ENCODE peak calls at places on chromosomes 11 and 22, in six cellular contexts. U is uterus, B is neural crest cell, G is spleen, R is AG04450, E is H9. Y is an unnamed sample.

GRCh38 chr11:114291847-114292680 is 4.1 kb upstream of the NNMT start:
- DNase-seq in U (no peak), B (no peak), G (no peak), R (no peak), E (no peak), Y (peak; percentile 89)

GRCh38 chr22:17921871-17922821 is 102.2 kb downstream of the MICAL3 start:
- DNase-seq in U (no peak), B (no peak), G (no peak), R (no peak), E (peak; percentile 95), Y (no peak)

GRCh38 chr11:31412946-31413345 is 43.3 kb downstream of the DNAJC24 start:
- DNase-seq in U (no peak), B (no peak), G (no peak), R (peak; percentile 15), E (no peak), Y (peak; percentile 55)

GRCh38 chr22:23608583-23608982 is 23.5 kb downstream of the DRICH1 start:
- DNase-seq in U (no peak), B (peak; percentile 30), G (no peak), R (no peak), E (peak; percentile 67), Y (no peak)

GRCh38 chr11:134019500-134019899 is 49.4 kb upstream of the JAM3 start:
- DNase-seq in U (no peak), B (no peak), G (no peak), R (no peak), E (no peak), Y (no peak)

GRCh38 chr11:77374611-77375031 is 73.1 kb upstream of the GDPD4 start:
- DNase-seq in U (no peak), B (no peak), G (no peak), R (no peak), E (no peak), Y (no peak)

GRCh38 chr11:59822989-59823566 is 12.5 kb upstream of the MRPL16 start:
- DNase-seq in U (no peak), B (peak; percentile 11), G (no peak), R (peak; percentile 13), E (no peak), Y (no peak)

GRCh38 chr11:104254347-104254746 is 90.4 kb upstream of the PDGFD start:
- DNase-seq in U (no peak), B (peak; percentile 39), G (no peak), R (no peak), E (peak; percentile 85), Y (no peak)

GRCh38 chr22:32237905-32238304 is 17.2 kb downstream of the SLC5A4 start:
- DNase-seq in U (no peak), B (no peak), G (no peak), R (no peak), E (no peak), Y (no peak)

GRCh38 chr11:78365381-78365792 is 52.2 kb downstream of the GAB2 start:
- DNase-seq in U (no peak), B (no peak), G (no peak), R (no peak), E (peak; percentile 86), Y (peak; percentile 39)

GRCh38 chr11:66727282-66727882 is 1.6 kb downstream of the SPTBN2 start:
- DNase-seq in U (peak; percentile 33), B (peak; percentile 12), G (no peak), R (no peak), E (peak; percentile 48), Y (no peak)

GRCh38 chr22:19464546-19464945 is 14.4 kb downstream of the UFD1 start:
- DNase-seq in U (no peak), B (no peak), G (no peak), R (no peak), E (no peak), Y (no peak)

GRCh38 chr11:126473269-126473668 is 117.8 kb downstream of the ST3GAL4 start:
- DNase-seq in U (no peak), B (no peak), G (no peak), R (no peak), E (no peak), Y (no peak)

DNA sequence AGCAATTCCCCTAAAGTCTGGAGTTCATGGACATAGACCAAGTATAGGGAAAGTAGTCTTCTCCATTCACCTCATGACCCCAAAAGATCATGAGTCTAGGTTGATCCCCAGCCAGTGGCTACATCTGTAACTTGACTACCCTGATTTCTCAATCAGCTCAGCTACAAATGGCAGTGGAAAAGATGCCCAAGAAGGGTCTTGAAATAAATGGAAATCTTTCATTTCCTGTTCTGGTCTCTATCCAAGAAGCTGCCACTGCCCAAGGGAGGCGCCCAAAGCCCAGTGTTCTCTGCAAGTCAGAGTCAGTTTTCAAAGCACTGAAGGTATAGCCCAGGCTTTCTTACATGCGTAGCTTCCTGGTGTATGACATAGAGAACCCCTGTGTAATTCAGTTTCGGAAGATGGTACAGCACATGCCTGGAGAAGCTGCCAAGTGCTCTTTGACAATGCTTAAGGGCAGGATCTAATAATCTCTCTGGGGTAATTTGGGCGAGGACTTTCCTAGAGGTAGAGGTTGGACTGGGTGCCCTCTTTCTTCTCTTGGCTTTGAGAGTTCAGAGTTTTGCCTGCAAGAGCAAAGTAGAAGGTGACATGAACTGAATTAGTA is 101.1 kb downstream of the ADAMTS15 start:
- DNase-seq in U (no peak), B (no peak), G (no peak), R (no peak), E (no peak), Y (no peak)
- TF ChIP-seq CTCF in U (no peak), B (no peak), G (no peak), R (no peak), E (peak; percentile 35), Y (no peak)

DNA sequence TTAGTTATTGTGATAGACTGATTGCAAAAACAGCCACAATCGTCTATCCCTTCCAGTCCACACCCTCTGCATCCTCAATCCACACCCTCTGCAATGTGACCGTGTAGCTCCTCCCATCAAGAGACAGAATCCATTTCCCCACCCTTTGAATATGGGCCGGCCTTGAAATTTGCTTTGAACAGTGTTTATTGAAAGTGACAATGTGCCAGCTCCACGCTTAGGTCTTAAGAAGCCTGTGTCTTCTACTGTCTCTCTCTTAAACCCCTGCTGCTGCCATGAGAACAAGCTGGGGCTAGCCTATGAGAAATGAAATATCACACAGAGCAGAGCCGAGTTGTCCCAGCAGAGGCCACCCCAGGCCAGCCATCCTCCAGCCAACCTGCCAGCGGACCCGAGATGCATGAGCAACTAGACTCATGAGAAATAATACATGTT is 22.3 kb upstream of the MICAL2 start:
- DNase-seq in U (no peak), B (no peak), G (no peak), R (no peak), E (no peak), Y (no peak)
- TF ChIP-seq CTCF in U (peak; percentile 8), B (no peak), G (no peak), R (peak; percentile 37), E (no peak), Y (peak; percentile 40)

DNA sequence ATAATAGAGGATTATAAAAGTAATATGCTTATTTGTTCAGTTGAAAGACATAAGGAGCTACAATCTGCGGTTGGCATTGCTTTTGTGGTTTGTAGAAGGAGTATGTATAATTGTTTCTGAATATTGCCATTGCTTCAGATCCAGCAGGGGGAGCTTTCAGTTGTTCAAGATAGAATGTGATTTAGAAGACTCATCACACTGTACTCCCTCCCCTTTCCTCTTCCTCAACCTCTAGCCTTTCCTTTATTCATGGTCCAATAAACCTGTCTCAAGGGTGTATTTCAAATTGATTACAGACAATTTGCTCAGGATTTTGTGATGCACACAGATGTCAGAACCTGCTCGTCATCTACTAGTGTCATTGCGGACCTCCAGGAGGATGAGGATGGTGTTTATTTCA is 9.8 kb downstream of the PRMT3 start:
- DNase-seq in U (no peak), B (no peak), G (no peak), R (peak; percentile 18), E (no peak), Y (peak; percentile 32)
- TF ChIP-seq CTCF in U (peak; percentile 7), B (peak; percentile 71), G (peak; percentile 10), R (peak; percentile 70), E (peak; percentile 72), Y (peak; percentile 72)

DNA sequence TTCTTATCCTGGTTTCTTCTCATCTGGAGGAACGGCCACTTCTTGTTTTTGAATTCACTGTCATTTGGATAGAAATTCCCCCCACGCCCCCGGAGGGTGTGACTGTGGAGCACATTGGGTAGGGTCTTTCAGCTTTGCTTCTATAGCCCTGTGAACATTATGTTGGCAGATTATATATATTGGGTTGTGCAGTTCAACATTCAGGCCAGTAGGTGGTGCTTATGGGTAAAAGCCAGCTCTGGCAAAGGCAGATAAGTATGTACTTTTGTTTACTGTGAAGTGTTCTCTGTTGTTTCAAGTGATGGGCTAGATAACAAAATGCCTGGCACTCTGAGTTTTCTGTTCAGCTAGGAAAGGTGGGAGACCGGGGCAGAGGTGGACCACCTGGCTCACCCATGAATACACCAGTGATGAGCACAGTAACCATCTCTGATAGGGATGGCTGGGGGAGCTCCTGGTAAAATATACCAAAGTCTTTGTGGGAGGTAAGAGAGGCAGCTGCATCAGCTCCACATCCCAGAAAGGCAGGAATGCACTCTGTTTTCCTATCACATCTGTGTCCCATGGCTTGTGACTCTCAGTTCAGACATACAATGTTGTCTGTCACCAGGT is 1348.2 kb upstream of the RAG2 start:
- DNase-seq in U (no peak), B (peak; percentile 30), G (no peak), R (peak; percentile 7), E (peak; percentile 59), Y (peak; percentile 32)
- TF ChIP-seq CTCF in U (no peak), B (peak; percentile 77), G (no peak), R (peak; percentile 76), E (peak; percentile 82), Y (peak; percentile 72)

DNA sequence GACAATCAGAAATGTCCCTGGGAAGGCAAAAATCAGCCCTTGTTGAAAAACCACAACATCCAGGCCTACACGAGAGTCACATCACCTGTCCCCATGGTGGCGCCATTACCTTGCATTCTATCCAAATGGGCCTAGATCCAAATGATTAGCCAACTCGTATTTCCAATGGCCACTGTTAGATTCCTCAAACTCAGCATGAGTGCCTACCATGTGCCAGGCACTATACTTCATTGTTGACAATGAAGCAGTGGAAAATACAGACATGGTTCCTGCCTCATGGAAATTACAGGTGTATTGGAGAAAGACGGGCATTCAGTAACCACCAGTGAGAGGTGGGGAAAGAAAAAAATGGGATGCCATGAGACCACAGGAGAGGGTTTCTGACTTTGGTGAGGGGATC is 29.8 kb upstream of the CREB3L1 start:
- DNase-seq in U (no peak), B (no peak), G (no peak), R (no peak), E (peak; percentile 80), Y (no peak)
- TF ChIP-seq CTCF in U (no peak), B (peak; percentile 63), G (no peak), R (peak; percentile 10), E (peak; percentile 84), Y (no peak)

DNA sequence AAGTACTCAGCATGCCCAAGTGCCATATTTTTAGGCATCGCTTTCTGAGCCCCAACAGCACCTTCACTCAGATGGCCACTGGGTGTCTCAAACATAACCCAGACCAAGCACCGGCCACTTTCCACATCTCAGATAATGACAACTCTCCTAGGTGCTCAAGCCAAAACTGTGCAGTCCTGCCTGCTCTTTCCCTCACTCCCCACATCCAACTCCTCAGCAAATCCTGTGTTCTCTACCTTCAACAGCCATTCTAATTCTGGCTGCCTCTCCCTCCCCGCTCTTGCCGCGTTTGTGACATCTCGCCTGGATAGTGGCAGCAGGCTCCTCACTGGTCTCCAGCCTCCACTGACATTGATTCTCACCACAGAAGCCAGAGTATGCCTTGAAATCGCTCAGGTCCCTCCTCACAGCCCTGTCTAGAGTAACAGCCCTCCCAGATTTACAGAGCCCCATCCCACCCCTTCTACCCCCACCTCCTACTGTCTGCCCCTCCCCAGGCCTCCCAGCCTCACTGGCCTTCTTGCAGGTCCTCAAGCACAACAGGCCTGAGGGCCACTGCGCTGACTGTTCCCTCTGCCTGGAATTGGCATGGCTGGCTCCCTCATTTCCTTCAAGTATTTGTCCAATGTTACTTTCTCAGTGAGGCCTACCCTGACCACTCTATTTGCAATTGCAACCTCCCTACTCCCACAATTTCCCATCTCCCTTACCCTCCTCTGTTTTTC is 1.3 kb upstream of the PHETA2 start:
- DNase-seq in U (no peak), B (no peak), G (peak; percentile 71), R (no peak), E (no peak), Y (no peak)
- TF ChIP-seq CTCF in U (no peak), B (no peak), G (no peak), R (no peak), E (peak; percentile 19), Y (no peak)

Y was measured in astrocyte of the cerebellum.